ENCODE peak calls at places on chromosomes 12 and 14, in seven cellular contexts. E is stimulated activated CD4-positive, alpha-beta T cell treated with anti-CD3 and anti-CD28 coated beads, Interleukin-4, amount 100 ng/mL, for 4 hours; C is naive thymus-derived CD8-positive, alpha-beta T cell; Z is CD4-positive, CD25-positive, alpha-beta regulatory T cell; W is NCI-H510A; Q is NCI-H2029; J is ACHN. O is an unnamed sample.

GRCh38 chr12:78759387-78759786 is 105.2 kb upstream of the SYT1 start:
- DNase-seq in E (no peak), Z (no peak), Q (no peak), C (no peak), J (peak; percentile 11), W (peak; percentile 52), O (no peak)

GRCh38 chr12:99752740-99753139 is 105.2 kb downstream of the GARIN6 start:
- DNase-seq in E (no peak), C (no peak), Z (no peak), Q (no peak), W (no peak), J (no peak), O (no peak)

GRCh38 chr12:28294300-28294699 is 104.0 kb downstream of the CCDC91 start:
- DNase-seq in E (no peak), Q (no peak), Z (no peak), W (no peak), J (peak; percentile 48), C (no peak), O (no peak)

GRCh38 chr14:104702106-104702505 is 12.7 kb downstream of the INF2 start:
- DNase-seq in J (no peak), Q (no peak), C (no peak), Z (no peak), W (no peak), E (no peak), O (no peak)

GRCh38 chr14:105290598-105291356 is 10.0 kb downstream of the BRF1 start:
- DNase-seq in E (no peak), Z (no peak), W (no peak), J (no peak), C (no peak), Q (no peak), O (no peak)

GRCh38 chr14:69231486-69231885 is 28.5 kb upstream of the GALNT16 start:
- DNase-seq in Z (no peak), Q (no peak), E (no peak), J (no peak), C (no peak), W (no peak), O (no peak)

GRCh38 chr14:66530526-66530925 is 22.6 kb downstream of the GPHN start:
- DNase-seq in Z (no peak), E (no peak), Q (no peak), C (no peak), J (no peak), W (no peak), O (no peak)

GRCh38 chr12:28893365-28893764 is 255.7 kb upstream of the FAR2 start:
- DNase-seq in E (no peak), W (no peak), Q (no peak), C (no peak), J (no peak), Z (no peak), O (no peak)

GRCh38 chr14:58749066-58749669 is 111.4 kb downstream of the DACT1 start:
- DNase-seq in J (peak; percentile 77), W (peak; percentile 69), C (no peak), Q (peak; percentile 16), Z (no peak), E (no peak), O (no peak)

GRCh38 chr14:99119554-99119953 is 152.4 kb downstream of the BCL11B start:
- DNase-seq in W (no peak), J (no peak), Z (no peak), E (no peak), Q (no peak), C (no peak), O (no peak)

GRCh38 chr12:77608157-77608755 is 222.4 kb upstream of the NAV3 start:
- DNase-seq in Q (no peak), W (no peak), E (no peak), J (no peak), C (no peak), Z (no peak), O (no peak)

GRCh38 chr14:22656945-22657711 is 13.0 kb upstream of the OR6J1 start:
- DNase-seq in Q (no peak), E (no peak), J (peak; percentile 35), Z (no peak), C (no peak), W (no peak), O (no peak)

GRCh38 chr12:106120578-106121105 is 18.1 kb downstream of the NUAK1 start:
- DNase-seq in E (no peak), C (no peak), Q (no peak), Z (no peak), W (no peak), J (no peak), O (no peak)

O was measured in activated effector memory CD4-positive, alpha-beta T cell treated with Interleukin-2 at 50 U/mL for 16 hours.